ENCODE peak calls at places on chromosome 6, in nine cellular contexts. Q, W, Z, X, L, D, V, U and S are unnamed samples.

GRCh38 chr6:16331328-16332174 is 93.2 kb downstream of the GMPR start:
- DNase-seq in Q (peak), W (no peak), Z (peak), X (peak), L (peak), D (peak), V (peak), U (peak), S (peak)

GRCh38 chr6:157537518-157537917 is 156.5 kb downstream of the ZDHHC14 start:
- DNase-seq in Q (no peak), W (no peak), Z (no peak), X (no peak), L (no peak), D (no peak), V (no peak), U (no peak), S (no peak)

GRCh38 chr6:79127660-79128059 is 49.6 kb upstream of the PHIP start:
- DNase-seq in Q (no peak), W (no peak), Z (no peak), X (peak), L (no peak), D (no peak), V (no peak), U (no peak), S (no peak)

GRCh38 chr6:111718326-111718725 is 112.6 kb upstream of the TRAF3IP2 start:
- DNase-seq in Q (no peak), W (no peak), Z (no peak), X (no peak), L (no peak), D (no peak), V (no peak), U (no peak), S (no peak)

GRCh38 chr6:27617046-27617687 is 144.3 kb upstream of the ZNF184 start:
- DNase-seq in Q (no peak), W (no peak), Z (no peak), X (no peak), L (peak), D (no peak), V (no peak), U (no peak), S (no peak)

GRCh38 chr6:135922746-135923145 is 71.2 kb downstream of the PDE7B start:
- DNase-seq in Q (no peak), W (no peak), Z (no peak), X (no peak), L (peak), D (no peak), V (peak), U (no peak), S (no peak)

GRCh38 chr6:37047933-37048850 is 42.7 kb downstream of the FGD2 start:
- DNase-seq in Q (no peak), W (no peak), Z (no peak), X (no peak), L (no peak), D (no peak), V (no peak), U (no peak), S (no peak)

GRCh38 chr6:4180653-4181255 is 45.4 kb upstream of the ECI2 start:
- DNase-seq in Q (no peak), W (no peak), Z (no peak), X (peak), L (peak), D (no peak), V (no peak), U (no peak), S (no peak)

GRCh38 chr6:128659878-128660622 is 139.7 kb upstream of the PTPRK start:
- DNase-seq in Q (no peak), W (no peak), Z (no peak), X (no peak), L (peak), D (no peak), V (no peak), U (no peak), S (no peak)

GRCh38 chr6:13273931-13274706 is 54.2 kb downstream of the TBC1D7 start:
- DNase-seq in Q (peak), W (no peak), Z (no peak), X (no peak), L (no peak), D (peak), V (no peak), U (peak), S (peak)

GRCh38 chr6:79374308-79374707 is 139.8 kb upstream of the HMGN3 start:
- DNase-seq in Q (no peak), W (no peak), Z (no peak), X (no peak), L (no peak), D (no peak), V (no peak), U (no peak), S (no peak)

GRCh38 chr6:145260491-145260890 is 474.8 kb downstream of the EPM2A start:
- DNase-seq in Q (no peak), W (no peak), Z (no peak), X (no peak), L (no peak), D (no peak), V (no peak), U (no peak), S (no peak)

GRCh38 chr6:166112580-166112979 is 55.1 kb downstream of the TBXT start:
- DNase-seq in Q (no peak), W (no peak), Z (peak), X (peak), L (peak), D (no peak), V (peak), U (no peak), S (no peak)

GRCh38 chr6:157996918-157997702 is 15.4 kb downstream of the SYNJ2 start:
- DNase-seq in Q (no peak), W (no peak), Z (no peak), X (no peak), L (no peak), D (no peak), V (no peak), U (no peak), S (no peak)

GRCh38 chr6:56749632-56750151 is 107.0 kb upstream of the DST start:
- DNase-seq in Q (no peak), W (no peak), Z (no peak), X (no peak), L (peak), D (no peak), V (peak), U (no peak), S (no peak)

GRCh38 chr6:166780284-166780683 is 153.2 kb upstream of the RPS6KA2 start:
- DNase-seq in Q (no peak), W (no peak), Z (no peak), X (no peak), L (no peak), D (no peak), V (no peak), U (no peak), S (no peak)

GRCh38 chr6:31559958-31560696 is 12.0 kb upstream of the LTA start:
- DNase-seq in Q (no peak), W (no peak), Z (no peak), X (peak), L (peak), D (peak), V (no peak), U (peak), S (peak)

GRCh38 chr6:17994019-17994418 is 6.6 kb upstream of the KIF13A start:
- DNase-seq in Q (no peak), W (no peak), Z (no peak), X (no peak), L (peak), D (no peak), V (no peak), U (no peak), S (no peak)

GRCh38 chr6:1313755-1314503 is 2.0 kb downstream of the FOXQ1 start:
- DNase-seq in Q (no peak), W (no peak), Z (no peak), X (peak), L (no peak), D (no peak), V (no peak), U (no peak), S (no peak)

GRCh38 chr6:13916230-13916944 is 8.4 kb upstream of the RNF182 start:
- DNase-seq in Q (no peak), W (no peak), Z (no peak), X (no peak), L (no peak), D (no peak), V (peak), U (no peak), S (no peak)

GRCh38 chr6:43923376-43924221 is 153.6 kb downstream of the VEGFA start:
- DNase-seq in Q (no peak), W (no peak), Z (no peak), X (no peak), L (peak), D (no peak), V (no peak), U (no peak), S (no peak)

GRCh38 chr6:33929575-33930288 is 125.9 kb upstream of the MLN start:
- DNase-seq in Q (no peak), W (no peak), Z (no peak), X (no peak), L (no peak), D (peak), V (no peak), U (no peak), S (no peak)

GRCh38 chr6:15823838-15824414 is 161.1 kb upstream of the DTNBP1 start:
- DNase-seq in Q (no peak), W (peak), Z (no peak), X (no peak), L (no peak), D (no peak), V (no peak), U (no peak), S (no peak)

GRCh38 chr6:139028242-139028657 is 295 bp upstream of the ABRACL start:
- DNase-seq in Q (no peak), W (no peak), Z (no peak), X (no peak), L (no peak), D (no peak), V (no peak), U (no peak), S (no peak)

GRCh38 chr6:88443554-88443953 is 277.4 kb upstream of the CNR1 start:
- DNase-seq in Q (no peak), W (no peak), Z (no peak), X (no peak), L (no peak), D (no peak), V (no peak), U (no peak), S (no peak)

GRCh38 chr6:35419431-35419830 is 32.7 kb upstream of the FANCE start:
- DNase-seq in Q (no peak), W (no peak), Z (no peak), X (peak), L (peak), D (no peak), V (no peak), U (no peak), S (peak)

GRCh38 chr6:138297761-138298298 is 79.5 kb upstream of the PBOV1 start:
- DNase-seq in Q (no peak), W (no peak), Z (no peak), X (no peak), L (no peak), D (no peak), V (no peak), U (no peak), S (no peak)

GRCh38 chr6:55818482-55818881 is 56.9 kb downstream of the BMP5 start:
- DNase-seq in Q (no peak), W (no peak), Z (no peak), X (no peak), L (no peak), D (no peak), V (no peak), U (no peak), S (no peak)

GRCh38 chr6:30926644-30927043 is 5.3 kb downstream of the SFTA2 start:
- DNase-seq in Q (no peak), W (no peak), Z (no peak), X (peak), L (no peak), D (no peak), V (no peak), U (no peak), S (no peak)

GRCh38 chr6:89212472-89212871 is 4.7 kb downstream of the GABRR1 start:
- DNase-seq in Q (no peak), W (no peak), Z (no peak), X (no peak), L (no peak), D (no peak), V (no peak), U (no peak), S (no peak)

GRCh38 chr6:52595000-52595795 is 18.3 kb upstream of the TRAM2 start:
- DNase-seq in Q (no peak), W (no peak), Z (no peak), X (no peak), L (peak), D (peak), V (no peak), U (no peak), S (no peak)

GRCh38 chr6:47079638-47080037 is 37.5 kb upstream of the ADGRF1 start:
- DNase-seq in Q (no peak), W (no peak), Z (no peak), X (peak), L (no peak), D (no peak), V (no peak), U (no peak), S (no peak)

GRCh38 chr6:34671801-34672656 is 24.5 kb downstream of the ILRUN start:
- DNase-seq in Q (peak), W (no peak), Z (no peak), X (no peak), L (peak), D (peak), V (no peak), U (peak), S (no peak)

GRCh38 chr6:111757342-111757741 is 115.9 kb downstream of the FYN start:
- DNase-seq in Q (no peak), W (no peak), Z (no peak), X (no peak), L (peak), D (no peak), V (no peak), U (no peak), S (no peak)